ENCODE peak calls at places on chromosome 5, in nine cellular contexts. S, R, J, Z, L, D, B, N and T are unnamed samples.
A peak's percentile ranks its signal among the peaks of the same experiment; 100 is the strongest.

GRCh38 chr5:171906171-171906570 is 100.3 kb downstream of the FBXW11 start:
- DNase-seq in S (no peak), R (no peak), J (no peak), Z (peak; percentile 2), L (no peak), D (peak; percentile 42), B (no peak), N (no peak), T (no peak)

GRCh38 chr5:158484968-158485367 is 614.7 kb downstream of the EBF1 start:
- DNase-seq in S (no peak), R (no peak), J (no peak), Z (no peak), L (no peak), D (no peak), B (no peak), N (no peak), T (no peak)

GRCh38 chr5:142078251-142078650 is 30.3 kb upstream of the NDFIP1 start:
- DNase-seq in S (no peak), R (no peak), J (no peak), Z (peak; percentile 29), L (no peak), D (no peak), B (no peak), N (no peak), T (no peak)

GRCh38 chr5:181241393-181241975 is 2.2 kb downstream of the RACK1 start:
- DNase-seq in S (no peak), R (no peak), J (peak; percentile 56), Z (no peak), L (peak; percentile 84), D (peak; percentile 84), B (peak; percentile 85), N (peak; percentile 71), T (no peak)

GRCh38 chr5:143172736-143173135 is 230.8 kb downstream of the NR3C1 start:
- DNase-seq in S (no peak), R (no peak), J (no peak), Z (no peak), L (no peak), D (no peak), B (no peak), N (peak; percentile 93), T (no peak)

GRCh38 chr5:82164109-82164956 is 113.8 kb downstream of the RPS23 start:
- DNase-seq in S (no peak), R (no peak), J (no peak), Z (no peak), L (peak; percentile 91), D (no peak), B (peak; percentile 58), N (peak; percentile 82), T (no peak)

GRCh38 chr5:109496112-109496511 is 86.3 kb upstream of the PJA2 start:
- DNase-seq in S (no peak), R (no peak), J (no peak), Z (no peak), L (no peak), D (no peak), B (peak; percentile 25), N (no peak), T (no peak)

GRCh38 chr5:174430940-174431339 is 293.4 kb upstream of the MSX2 start:
- DNase-seq in S (no peak), R (no peak), J (no peak), Z (no peak), L (no peak), D (no peak), B (no peak), N (no peak), T (no peak)

GRCh38 chr5:122076669-122077450 is 1.2 kb downstream of the LOX start:
- DNase-seq in S (peak; percentile 41), R (peak; percentile 22), J (peak; percentile 29), Z (peak; percentile 68), L (peak; percentile 84), D (peak; percentile 77), B (peak; percentile 86), N (peak; percentile 80), T (peak; percentile 48)